ENCODE peak calls at places on chromosome X, in eight cellular contexts. One of them, this sample, is unnamed.

GRCh38 chrX:127085939-127086338 is 266.4 kb downstream of the PRR32 start:
- DNase-seq in transverse colon: no peak
- DNase-seq in CD4-positive, alpha-beta T cell: no peak
- DNase-seq in endothelial cell of umbilical vein: no peak
- DNase-seq in NB4: no peak
- DNase-seq in upper lobe of right lung: no peak
- DNase-seq in cardiac muscle cell: no peak
- DNase-seq in astrocyte of the spinal cord: no peak
- DNase-seq in this sample: no peak

GRCh38 chrX:107674480-107675364 is 46.4 kb downstream of the PRPS1 start:
- DNase-seq in transverse colon: peak; percentile 69
- DNase-seq in CD4-positive, alpha-beta T cell: peak; percentile 60
- DNase-seq in endothelial cell of umbilical vein: no peak
- DNase-seq in NB4: peak; percentile 94
- DNase-seq in upper lobe of right lung: peak; percentile 69
- DNase-seq in cardiac muscle cell: peak; percentile 94
- DNase-seq in astrocyte of the spinal cord: peak; percentile 86
- DNase-seq in this sample: peak; percentile 92

GRCh38 chrX:118216488-118216887 is 99.9 kb upstream of the KLHL13 start:
- DNase-seq in transverse colon: peak; percentile 62
- DNase-seq in CD4-positive, alpha-beta T cell: no peak
- DNase-seq in endothelial cell of umbilical vein: no peak
- DNase-seq in NB4: no peak
- DNase-seq in upper lobe of right lung: no peak
- DNase-seq in cardiac muscle cell: no peak
- DNase-seq in astrocyte of the spinal cord: no peak
- DNase-seq in this sample: no peak

GRCh38 chrX:40237745-40238178 is 140.0 kb upstream of the BCOR start:
- DNase-seq in transverse colon: no peak
- DNase-seq in CD4-positive, alpha-beta T cell: no peak
- DNase-seq in endothelial cell of umbilical vein: no peak
- DNase-seq in NB4: no peak
- DNase-seq in upper lobe of right lung: no peak
- DNase-seq in cardiac muscle cell: no peak
- DNase-seq in astrocyte of the spinal cord: no peak
- DNase-seq in this sample: no peak

GRCh38 chrX:136711147-136711546 is 63.2 kb downstream of the CD40LG start:
- DNase-seq in transverse colon: peak; percentile 39
- DNase-seq in CD4-positive, alpha-beta T cell: no peak
- DNase-seq in endothelial cell of umbilical vein: peak; percentile 29
- DNase-seq in NB4: peak; percentile 47
- DNase-seq in upper lobe of right lung: no peak
- DNase-seq in cardiac muscle cell: peak; percentile 52
- DNase-seq in astrocyte of the spinal cord: peak; percentile 53
- DNase-seq in this sample: peak; percentile 60

GRCh38 chrX:131763674-131764073 is 219.8 kb downstream of the OR13H1 start:
- DNase-seq in transverse colon: peak; percentile 89
- DNase-seq in CD4-positive, alpha-beta T cell: peak; percentile 68
- DNase-seq in endothelial cell of umbilical vein: no peak
- DNase-seq in NB4: no peak
- DNase-seq in upper lobe of right lung: no peak
- DNase-seq in cardiac muscle cell: no peak
- DNase-seq in astrocyte of the spinal cord: peak; percentile 85
- DNase-seq in this sample: no peak

GRCh38 chrX:46354481-46354880 is 190.7 kb downstream of the ZNF674 start:
- DNase-seq in transverse colon: no peak
- DNase-seq in CD4-positive, alpha-beta T cell: no peak
- DNase-seq in endothelial cell of umbilical vein: no peak
- DNase-seq in NB4: no peak
- DNase-seq in upper lobe of right lung: no peak
- DNase-seq in cardiac muscle cell: no peak
- DNase-seq in astrocyte of the spinal cord: peak; percentile 18
- DNase-seq in this sample: no peak

GRCh38 chrX:8738588-8739189 is 6.8 kb upstream of the ANOS1 start:
- DNase-seq in transverse colon: peak; percentile 22
- DNase-seq in CD4-positive, alpha-beta T cell: no peak
- DNase-seq in endothelial cell of umbilical vein: peak; percentile 33
- DNase-seq in NB4: peak; percentile 55
- DNase-seq in upper lobe of right lung: no peak
- DNase-seq in cardiac muscle cell: peak; percentile 62
- DNase-seq in astrocyte of the spinal cord: peak; percentile 51
- DNase-seq in this sample: peak; percentile 59

GRCh38 chrX:119516157-119516702 is 48.0 kb downstream of the SLC25A5 start:
- DNase-seq in transverse colon: peak; percentile 23
- DNase-seq in CD4-positive, alpha-beta T cell: peak; percentile 9
- DNase-seq in endothelial cell of umbilical vein: peak; percentile 67
- DNase-seq in NB4: peak; percentile 78
- DNase-seq in upper lobe of right lung: no peak
- DNase-seq in cardiac muscle cell: peak; percentile 78
- DNase-seq in astrocyte of the spinal cord: peak; percentile 67
- DNase-seq in this sample: peak; percentile 80

GRCh38 chrX:13515181-13515930 is 54.0 kb upstream of the EGFL6 start:
- DNase-seq in transverse colon: no peak
- DNase-seq in CD4-positive, alpha-beta T cell: no peak
- DNase-seq in endothelial cell of umbilical vein: no peak
- DNase-seq in NB4: no peak
- DNase-seq in upper lobe of right lung: no peak
- DNase-seq in cardiac muscle cell: no peak
- DNase-seq in astrocyte of the spinal cord: no peak
- DNase-seq in this sample: no peak

GRCh38 chrX:44344194-44344593 is 722 bp upstream of the EFHC2 start:
- DNase-seq in transverse colon: peak; percentile 38
- DNase-seq in CD4-positive, alpha-beta T cell: peak; percentile 52
- DNase-seq in endothelial cell of umbilical vein: no peak
- DNase-seq in NB4: peak; percentile 70
- DNase-seq in upper lobe of right lung: peak; percentile 55
- DNase-seq in cardiac muscle cell: no peak
- DNase-seq in astrocyte of the spinal cord: no peak
- DNase-seq in this sample: no peak

GRCh38 chrX:148282504-148282903 is 217.9 kb upstream of the AFF2 start:
- DNase-seq in transverse colon: no peak
- DNase-seq in CD4-positive, alpha-beta T cell: no peak
- DNase-seq in endothelial cell of umbilical vein: no peak
- DNase-seq in NB4: no peak
- DNase-seq in upper lobe of right lung: no peak
- DNase-seq in cardiac muscle cell: no peak
- DNase-seq in astrocyte of the spinal cord: no peak
- DNase-seq in this sample: no peak

GRCh38 chrX:74291577-74291963 is 12.4 kb upstream of the ZCCHC13 start:
- DNase-seq in transverse colon: no peak
- DNase-seq in CD4-positive, alpha-beta T cell: no peak
- DNase-seq in endothelial cell of umbilical vein: no peak
- DNase-seq in NB4: no peak
- DNase-seq in upper lobe of right lung: no peak
- DNase-seq in cardiac muscle cell: no peak
- DNase-seq in astrocyte of the spinal cord: peak; percentile 2
- DNase-seq in this sample: no peak

GRCh38 chrX:23052324-23052723 is 52.6 kb downstream of the DDX53 start:
- DNase-seq in transverse colon: no peak
- DNase-seq in CD4-positive, alpha-beta T cell: no peak
- DNase-seq in endothelial cell of umbilical vein: no peak
- DNase-seq in NB4: no peak
- DNase-seq in upper lobe of right lung: no peak
- DNase-seq in cardiac muscle cell: no peak
- DNase-seq in astrocyte of the spinal cord: no peak
- DNase-seq in this sample: no peak

GRCh38 chrX:73977542-73978169 is 326.3 kb upstream of the ZCCHC13 start:
- DNase-seq in transverse colon: no peak
- DNase-seq in CD4-positive, alpha-beta T cell: no peak
- DNase-seq in endothelial cell of umbilical vein: no peak
- DNase-seq in NB4: peak; percentile 6
- DNase-seq in upper lobe of right lung: no peak
- DNase-seq in cardiac muscle cell: no peak
- DNase-seq in astrocyte of the spinal cord: peak; percentile 36
- DNase-seq in this sample: no peak

GRCh38 chrX:103919336-103919682 is 43.1 kb upstream of the TMSB15B start:
- DNase-seq in transverse colon: peak; percentile 17
- DNase-seq in CD4-positive, alpha-beta T cell: no peak
- DNase-seq in endothelial cell of umbilical vein: no peak
- DNase-seq in NB4: peak; percentile 15
- DNase-seq in upper lobe of right lung: no peak
- DNase-seq in cardiac muscle cell: peak; percentile 51
- DNase-seq in astrocyte of the spinal cord: peak; percentile 56
- DNase-seq in this sample: peak; percentile 44
- TF ChIP-seq CTCF in transverse colon: peak; percentile 54
- TF ChIP-seq CTCF in CD4-positive, alpha-beta T cell: peak; percentile 61
- TF ChIP-seq CTCF in endothelial cell of umbilical vein: peak; percentile 17
- TF ChIP-seq CTCF in NB4: no peak
- TF ChIP-seq CTCF in upper lobe of right lung: peak; percentile 35
- TF ChIP-seq CTCF in cardiac muscle cell: peak; percentile 30
- TF ChIP-seq CTCF in astrocyte of the spinal cord: peak; percentile 44
- TF ChIP-seq CTCF in this sample: peak; percentile 42

GRCh38 chrX:72128881-72129280 is 2.8 kb downstream of the RTL5 start:
- DNase-seq in transverse colon: no peak
- DNase-seq in CD4-positive, alpha-beta T cell: peak; percentile 15
- DNase-seq in endothelial cell of umbilical vein: no peak
- DNase-seq in NB4: peak; percentile 52
- DNase-seq in upper lobe of right lung: no peak
- DNase-seq in cardiac muscle cell: peak; percentile 28
- DNase-seq in astrocyte of the spinal cord: no peak
- DNase-seq in this sample: peak; percentile 23
- TF ChIP-seq CTCF in transverse colon: peak; percentile 12
- TF ChIP-seq CTCF in CD4-positive, alpha-beta T cell: no peak
- TF ChIP-seq CTCF in endothelial cell of umbilical vein: peak; percentile 34
- TF ChIP-seq CTCF in NB4: peak; percentile 45
- TF ChIP-seq CTCF in upper lobe of right lung: peak; percentile 35
- TF ChIP-seq CTCF in cardiac muscle cell: peak; percentile 38
- TF ChIP-seq CTCF in astrocyte of the spinal cord: peak; percentile 47
- TF ChIP-seq CTCF in this sample: peak; percentile 56

DNA sequence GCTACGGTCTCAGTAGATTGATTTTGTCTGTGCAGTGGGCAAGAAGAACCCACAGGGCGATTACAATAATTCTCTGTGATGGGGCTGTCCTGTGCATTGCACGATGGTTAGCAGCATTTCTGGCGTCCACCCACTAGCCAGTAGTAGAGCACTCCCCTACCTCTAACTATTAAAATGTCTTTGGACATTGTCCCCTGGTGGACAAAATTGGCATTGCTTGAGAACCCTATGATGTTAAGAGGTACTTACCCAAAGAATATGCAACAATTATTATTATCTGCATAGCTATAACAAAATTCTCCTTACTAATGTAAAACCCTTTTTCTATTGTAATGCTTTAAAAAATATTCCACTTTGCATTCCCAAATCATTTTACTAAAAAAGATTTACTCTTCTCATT is 109.5 kb upstream of the VCX3A start:
- DNase-seq in transverse colon: no peak
- DNase-seq in CD4-positive, alpha-beta T cell: no peak
- DNase-seq in endothelial cell of umbilical vein: no peak
- DNase-seq in NB4: peak; percentile 28
- DNase-seq in upper lobe of right lung: no peak
- DNase-seq in cardiac muscle cell: no peak
- DNase-seq in astrocyte of the spinal cord: no peak
- DNase-seq in this sample: no peak
- TF ChIP-seq CTCF in transverse colon: no peak
- TF ChIP-seq CTCF in CD4-positive, alpha-beta T cell: no peak
- TF ChIP-seq CTCF in endothelial cell of umbilical vein: no peak
- TF ChIP-seq CTCF in NB4: peak; percentile 28
- TF ChIP-seq CTCF in upper lobe of right lung: no peak
- TF ChIP-seq CTCF in cardiac muscle cell: no peak
- TF ChIP-seq CTCF in astrocyte of the spinal cord: peak; percentile 18
- TF ChIP-seq CTCF in this sample: peak; percentile 7

GRCh38 chrX:14817559-14817958 is 55.3 kb downstream of the FANCB start:
- DNase-seq in transverse colon: no peak
- DNase-seq in CD4-positive, alpha-beta T cell: no peak
- DNase-seq in endothelial cell of umbilical vein: no peak
- DNase-seq in NB4: no peak
- DNase-seq in upper lobe of right lung: no peak
- DNase-seq in cardiac muscle cell: no peak
- DNase-seq in astrocyte of the spinal cord: no peak
- DNase-seq in this sample: no peak

DNA sequence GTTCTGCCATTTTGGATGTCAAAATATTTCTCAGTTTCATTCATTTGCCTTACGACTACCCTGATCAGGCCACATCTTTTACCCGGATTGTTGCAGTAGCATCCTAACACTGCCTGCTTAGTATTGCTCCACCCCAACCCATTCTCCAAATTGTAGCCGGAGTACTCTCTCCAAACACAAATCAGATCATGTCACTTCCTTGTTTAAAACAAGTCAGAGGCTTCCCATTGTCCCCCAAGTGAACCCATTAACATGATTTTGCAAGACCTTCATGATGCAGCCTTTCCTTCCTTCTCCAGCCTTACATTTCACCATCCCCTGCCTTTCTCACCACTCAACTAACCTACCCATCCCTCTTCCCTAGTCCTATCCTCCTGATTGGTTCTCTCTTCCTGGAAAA is 53.1 kb downstream of the FANCB start:
- DNase-seq in transverse colon: no peak
- DNase-seq in CD4-positive, alpha-beta T cell: no peak
- DNase-seq in endothelial cell of umbilical vein: no peak
- DNase-seq in NB4: no peak
- DNase-seq in upper lobe of right lung: no peak
- DNase-seq in cardiac muscle cell: no peak
- DNase-seq in astrocyte of the spinal cord: no peak
- DNase-seq in this sample: no peak
- TF ChIP-seq CTCF in transverse colon: no peak
- TF ChIP-seq CTCF in CD4-positive, alpha-beta T cell: no peak
- TF ChIP-seq CTCF in endothelial cell of umbilical vein: no peak
- TF ChIP-seq CTCF in NB4: no peak
- TF ChIP-seq CTCF in upper lobe of right lung: no peak
- TF ChIP-seq CTCF in cardiac muscle cell: no peak
- TF ChIP-seq CTCF in astrocyte of the spinal cord: no peak
- TF ChIP-seq CTCF in this sample: no peak

GRCh38 chrX:318739-319578 is at the start of gene GTPBP6:
- DNase-seq in transverse colon: peak; percentile 100
- DNase-seq in CD4-positive, alpha-beta T cell: peak; percentile 99
- DNase-seq in endothelial cell of umbilical vein: peak; percentile 100
- DNase-seq in NB4: peak; percentile 97
- DNase-seq in upper lobe of right lung: peak; percentile 99
- DNase-seq in cardiac muscle cell: peak; percentile 100
- DNase-seq in astrocyte of the spinal cord: peak; percentile 100
- DNase-seq in this sample: peak; percentile 100
- TF ChIP-seq CTCF in transverse colon: no peak
- TF ChIP-seq CTCF in CD4-positive, alpha-beta T cell: no peak
- TF ChIP-seq CTCF in endothelial cell of umbilical vein: peak; percentile 20
- TF ChIP-seq CTCF in NB4: no peak
- TF ChIP-seq CTCF in upper lobe of right lung: peak; percentile 29
- TF ChIP-seq CTCF in cardiac muscle cell: peak; percentile 13
- TF ChIP-seq CTCF in astrocyte of the spinal cord: peak; percentile 16
- TF ChIP-seq CTCF in this sample: peak; percentile 12

GRCh38 chrX:38768079-38768478 is 33.2 kb upstream of the MID1IP1 start:
- DNase-seq in transverse colon: no peak
- DNase-seq in CD4-positive, alpha-beta T cell: no peak
- DNase-seq in endothelial cell of umbilical vein: peak; percentile 15
- DNase-seq in NB4: peak; percentile 34
- DNase-seq in upper lobe of right lung: no peak
- DNase-seq in cardiac muscle cell: peak; percentile 48
- DNase-seq in astrocyte of the spinal cord: peak; percentile 13
- DNase-seq in this sample: peak; percentile 52
- TF ChIP-seq CTCF in transverse colon: peak; percentile 46
- TF ChIP-seq CTCF in CD4-positive, alpha-beta T cell: peak; percentile 57
- TF ChIP-seq CTCF in endothelial cell of umbilical vein: no peak
- TF ChIP-seq CTCF in NB4: no peak
- TF ChIP-seq CTCF in upper lobe of right lung: peak; percentile 41
- TF ChIP-seq CTCF in cardiac muscle cell: peak; percentile 32
- TF ChIP-seq CTCF in astrocyte of the spinal cord: no peak
- TF ChIP-seq CTCF in this sample: peak; percentile 29

GRCh38 chrX:29940750-29941149 is 274.6 kb upstream of the MAGEB2 start:
- DNase-seq in transverse colon: no peak
- DNase-seq in CD4-positive, alpha-beta T cell: no peak
- DNase-seq in endothelial cell of umbilical vein: no peak
- DNase-seq in NB4: no peak
- DNase-seq in upper lobe of right lung: no peak
- DNase-seq in cardiac muscle cell: no peak
- DNase-seq in astrocyte of the spinal cord: no peak
- DNase-seq in this sample: no peak
- TF ChIP-seq CTCF in transverse colon: no peak
- TF ChIP-seq CTCF in CD4-positive, alpha-beta T cell: no peak
- TF ChIP-seq CTCF in endothelial cell of umbilical vein: no peak
- TF ChIP-seq CTCF in NB4: no peak
- TF ChIP-seq CTCF in upper lobe of right lung: no peak
- TF ChIP-seq CTCF in cardiac muscle cell: no peak
- TF ChIP-seq CTCF in astrocyte of the spinal cord: no peak
- TF ChIP-seq CTCF in this sample: no peak

This sample was measured in cardiac fibroblast.